ENCODE peak calls at places on chromosomes 13 and 19, in eight cellular contexts. B is CD8-positive, alpha-beta T cell; N is iris pigment epithelial cell; K is HuH-7; H is T-helper 2 cell treated with Interferon-gamma antibody and Interleukin-4, amounts not matched to agents 5 μg/mL and 100 μg/mL, for 36 hours; S is uterus; C is AG10803; E is tibial artery. X is an unnamed sample.

GRCh38 chr19:33621811-33622504 is at the start of gene CHST8:
- DNase-seq in B (no peak), N (peak; percentile 37), K (no peak), H (no peak), S (peak; percentile 17), C (peak; percentile 20), E (no peak), X (no peak)

GRCh38 chr13:113934576-113934975 is 39.3 kb downstream of the C13orf46 start:
- DNase-seq in B (no peak), N (no peak), K (no peak), H (no peak), S (peak; percentile 15), C (no peak), E (peak; percentile 67), X (no peak)

GRCh38 chr13:50740052-50740741 is 103.3 kb downstream of the DLEU7 start:
- DNase-seq in B (no peak), N (peak; percentile 28), K (no peak), H (no peak), S (no peak), C (peak; percentile 90), E (no peak), X (no peak)

GRCh38 chr19:36771275-36772231 is 1.1 kb downstream of the ZNF850 start:
- DNase-seq in B (no peak), N (peak; percentile 95), K (no peak), H (peak; percentile 29), S (peak; percentile 68), C (peak; percentile 52), E (peak; percentile 83), X (peak; percentile 29)

GRCh38 chr13:113445791-113446487 is 7.3 kb downstream of the ADPRHL1 start:
- DNase-seq in B (no peak), N (no peak), K (no peak), H (no peak), S (no peak), C (no peak), E (peak; percentile 48), X (no peak)

GRCh38 chr13:106101201-106101600 is 434.3 kb downstream of the EFNB2 start:
- DNase-seq in B (no peak), N (no peak), K (no peak), H (no peak), S (no peak), C (no peak), E (no peak), X (no peak)

GRCh38 chr13:43936630-43937029 is 56.9 kb downstream of the LACC1 start:
- DNase-seq in B (no peak), N (no peak), K (no peak), H (no peak), S (no peak), C (peak; percentile 33), E (no peak), X (no peak)

GRCh38 chr19:12665281-12665573 is 1.3 kb downstream of the MAN2B1 start:
- DNase-seq in B (peak; percentile 56), N (no peak), K (no peak), H (peak; percentile 34), S (no peak), C (no peak), E (peak; percentile 79), X (no peak)

GRCh38 chr19:18606281-18607221 is at the start of gene CRLF1:
- DNase-seq in B (no peak), N (no peak), K (no peak), H (no peak), S (no peak), C (no peak), E (no peak), X (no peak)

GRCh38 chr13:95185851-95186250 is 115.4 kb downstream of the ABCC4 start:
- DNase-seq in B (peak; percentile 45), N (no peak), K (no peak), H (peak; percentile 39), S (no peak), C (no peak), E (peak; percentile 33), X (no peak)

GRCh38 chr19:46761418-46761831 is 15.2 kb upstream of the STRN4 start:
- DNase-seq in B (no peak), N (peak; percentile 86), K (no peak), H (no peak), S (no peak), C (peak; percentile 91), E (no peak), X (no peak)

GRCh38 chr13:112012004-112012704 is 54.8 kb upstream of the SOX1 start:
- DNase-seq in B (no peak), N (no peak), K (no peak), H (no peak), S (no peak), C (no peak), E (no peak), X (no peak)

GRCh38 chr13:72983085-72983768 is 75.6 kb upstream of the KLF5 start:
- DNase-seq in B (no peak), N (peak; percentile 92), K (no peak), H (no peak), S (no peak), C (peak; percentile 81), E (no peak), X (no peak)

GRCh38 chr19:37867831-37868230 is 38.6 kb downstream of the WDR87 start:
- DNase-seq in B (no peak), N (peak; percentile 97), K (no peak), H (no peak), S (no peak), C (peak; percentile 56), E (no peak), X (peak; percentile 79)

GRCh38 chr19:4870025-4870700 is 2.7 kb upstream of the PLIN3 start:
- DNase-seq in B (no peak), N (peak; percentile 94), K (peak; percentile 52), H (peak; percentile 25), S (no peak), C (peak; percentile 94), E (no peak), X (peak; percentile 66)

GRCh38 chr19:28258794-28259193 is 954.2 kb downstream of the UQCRFS1 start:
- DNase-seq in B (no peak), N (no peak), K (no peak), H (no peak), S (no peak), C (no peak), E (no peak), X (no peak)

GRCh38 chr19:39144487-39145071 is 19.0 kb downstream of the PAK4 start:
- DNase-seq in B (no peak), N (no peak), K (no peak), H (no peak), S (no peak), C (peak; percentile 48), E (no peak), X (no peak)

GRCh38 chr19:58559275-58560006 is 1.0 kb upstream of the UBE2M start:
- DNase-seq in B (peak; percentile 50), N (peak; percentile 90), K (peak; percentile 99), H (peak; percentile 81), S (peak; percentile 91), C (peak; percentile 92), E (peak; percentile 97), X (no peak)

GRCh38 chr13:68185767-68186166 is 955.6 kb upstream of the PCDH9 start:
- DNase-seq in B (no peak), N (peak; percentile 54), K (no peak), H (no peak), S (no peak), C (no peak), E (no peak), X (no peak)

GRCh38 chr13:33279898-33280549 is 5.5 kb downstream of the STARD13 start:
- DNase-seq in B (no peak), N (peak; percentile 89), K (no peak), H (no peak), S (no peak), C (peak; percentile 76), E (no peak), X (peak; percentile 89)

GRCh38 chr13:32176696-32177095 is 138.5 kb downstream of the ZAR1L start:
- DNase-seq in B (no peak), N (no peak), K (no peak), H (no peak), S (no peak), C (no peak), E (no peak), X (no peak)

GRCh38 chr13:99056381-99057014 is 78.6 kb upstream of the DOCK9 start:
- DNase-seq in B (no peak), N (no peak), K (no peak), H (no peak), S (no peak), C (no peak), E (no peak), X (no peak)

GRCh38 chr13:98984118-98984517 is 6.3 kb upstream of the DOCK9 start:
- DNase-seq in B (no peak), N (no peak), K (no peak), H (no peak), S (no peak), C (no peak), E (no peak), X (no peak)

GRCh38 chr13:101308247-101309013 is 107.9 kb downstream of the NALCN start:
- DNase-seq in B (no peak), N (peak; percentile 39), K (no peak), H (no peak), S (no peak), C (peak; percentile 30), E (no peak), X (no peak)